ENCODE peak calls at places on chromosome 20, in eight cellular contexts. One of them, this sample, is unnamed.

GRCh38 chr20:5696011-5696559 is 54.1 kb upstream of the SHLD1 start:
- DNase-seq in Caki2: no peak
- DNase-seq in NCI-H69: no peak
- DNase-seq in stimulated activated CD4-positive, alpha-beta T cell treated with anti-CD3 and anti-CD28 coated beads, Interleukin-2, amount 100 ng/mL, for 48 hours: no peak
- DNase-seq in CD4-positive, alpha-beta T cell: no peak
- DNase-seq in lower lobe of right lung: no peak
- DNase-seq in LoVo: no peak
- DNase-seq in CD8-positive, alpha-beta memory T cell: no peak
- DNase-seq in this sample: no peak

GRCh38 chr20:48544402-48545333 is 283.1 kb downstream of the PREX1 start:
- DNase-seq in Caki2: peak; percentile 8
- DNase-seq in NCI-H69: peak; percentile 73
- DNase-seq in stimulated activated CD4-positive, alpha-beta T cell treated with anti-CD3 and anti-CD28 coated beads, Interleukin-2, amount 100 ng/mL, for 48 hours: no peak
- DNase-seq in CD4-positive, alpha-beta T cell: no peak
- DNase-seq in lower lobe of right lung: no peak
- DNase-seq in LoVo: no peak
- DNase-seq in CD8-positive, alpha-beta memory T cell: no peak
- DNase-seq in this sample: no peak

GRCh38 chr20:22768779-22769178 is 184.4 kb upstream of the FOXA2 start:
- DNase-seq in Caki2: no peak
- DNase-seq in NCI-H69: no peak
- DNase-seq in stimulated activated CD4-positive, alpha-beta T cell treated with anti-CD3 and anti-CD28 coated beads, Interleukin-2, amount 100 ng/mL, for 48 hours: no peak
- DNase-seq in CD4-positive, alpha-beta T cell: no peak
- DNase-seq in lower lobe of right lung: no peak
- DNase-seq in LoVo: no peak
- DNase-seq in CD8-positive, alpha-beta memory T cell: no peak
- DNase-seq in this sample: no peak

GRCh38 chr20:62473717-62474584 is 1.8 kb downstream of the GATA5 start:
- DNase-seq in Caki2: no peak
- DNase-seq in NCI-H69: no peak
- DNase-seq in stimulated activated CD4-positive, alpha-beta T cell treated with anti-CD3 and anti-CD28 coated beads, Interleukin-2, amount 100 ng/mL, for 48 hours: no peak
- DNase-seq in CD4-positive, alpha-beta T cell: no peak
- DNase-seq in lower lobe of right lung: no peak
- DNase-seq in LoVo: no peak
- DNase-seq in CD8-positive, alpha-beta memory T cell: no peak
- DNase-seq in this sample: no peak

GRCh38 chr20:59576216-59576953 is 28.0 kb upstream of the PHACTR3 start:
- DNase-seq in Caki2: no peak
- DNase-seq in NCI-H69: peak; percentile 17
- DNase-seq in stimulated activated CD4-positive, alpha-beta T cell treated with anti-CD3 and anti-CD28 coated beads, Interleukin-2, amount 100 ng/mL, for 48 hours: no peak
- DNase-seq in CD4-positive, alpha-beta T cell: no peak
- DNase-seq in lower lobe of right lung: no peak
- DNase-seq in LoVo: no peak
- DNase-seq in CD8-positive, alpha-beta memory T cell: no peak
- DNase-seq in this sample: no peak

GRCh38 chr20:38173237-38174156 is 8.4 kb upstream of the TGM2 start:
- DNase-seq in Caki2: peak; percentile 79
- DNase-seq in NCI-H69: peak; percentile 25
- DNase-seq in stimulated activated CD4-positive, alpha-beta T cell treated with anti-CD3 and anti-CD28 coated beads, Interleukin-2, amount 100 ng/mL, for 48 hours: no peak
- DNase-seq in CD4-positive, alpha-beta T cell: no peak
- DNase-seq in lower lobe of right lung: no peak
- DNase-seq in LoVo: peak; percentile 68
- DNase-seq in CD8-positive, alpha-beta memory T cell: no peak
- DNase-seq in this sample: peak; percentile 85

GRCh38 chr20:56580226-56580625 is 47.2 kb downstream of the FAM209B start:
- DNase-seq in Caki2: no peak
- DNase-seq in NCI-H69: no peak
- DNase-seq in stimulated activated CD4-positive, alpha-beta T cell treated with anti-CD3 and anti-CD28 coated beads, Interleukin-2, amount 100 ng/mL, for 48 hours: no peak
- DNase-seq in CD4-positive, alpha-beta T cell: no peak
- DNase-seq in lower lobe of right lung: no peak
- DNase-seq in LoVo: no peak
- DNase-seq in CD8-positive, alpha-beta memory T cell: no peak
- DNase-seq in this sample: no peak

GRCh38 chr20:47620808-47621805 is 119.4 kb downstream of the NCOA3 start:
- DNase-seq in Caki2: peak; percentile 66
- DNase-seq in NCI-H69: peak; percentile 51
- DNase-seq in stimulated activated CD4-positive, alpha-beta T cell treated with anti-CD3 and anti-CD28 coated beads, Interleukin-2, amount 100 ng/mL, for 48 hours: no peak
- DNase-seq in CD4-positive, alpha-beta T cell: no peak
- DNase-seq in lower lobe of right lung: no peak
- DNase-seq in LoVo: peak; percentile 70
- DNase-seq in CD8-positive, alpha-beta memory T cell: no peak
- DNase-seq in this sample: peak; percentile 21

GRCh38 chr20:47764154-47764734 is 21.0 kb downstream of the SULF2 start:
- DNase-seq in Caki2: no peak
- DNase-seq in NCI-H69: no peak
- DNase-seq in stimulated activated CD4-positive, alpha-beta T cell treated with anti-CD3 and anti-CD28 coated beads, Interleukin-2, amount 100 ng/mL, for 48 hours: no peak
- DNase-seq in CD4-positive, alpha-beta T cell: no peak
- DNase-seq in lower lobe of right lung: no peak
- DNase-seq in LoVo: no peak
- DNase-seq in CD8-positive, alpha-beta memory T cell: no peak
- DNase-seq in this sample: no peak

GRCh38 chr20:561437-562231 is 18.0 kb upstream of the CSNK2A1 start:
- DNase-seq in Caki2: peak; percentile 60
- DNase-seq in NCI-H69: peak; percentile 68
- DNase-seq in stimulated activated CD4-positive, alpha-beta T cell treated with anti-CD3 and anti-CD28 coated beads, Interleukin-2, amount 100 ng/mL, for 48 hours: peak; percentile 52
- DNase-seq in CD4-positive, alpha-beta T cell: peak; percentile 15
- DNase-seq in lower lobe of right lung: no peak
- DNase-seq in LoVo: peak; percentile 60
- DNase-seq in CD8-positive, alpha-beta memory T cell: no peak
- DNase-seq in this sample: no peak

GRCh38 chr20:37538003-37538402 is 10.3 kb upstream of the BLCAP start:
- DNase-seq in Caki2: no peak
- DNase-seq in NCI-H69: no peak
- DNase-seq in stimulated activated CD4-positive, alpha-beta T cell treated with anti-CD3 and anti-CD28 coated beads, Interleukin-2, amount 100 ng/mL, for 48 hours: no peak
- DNase-seq in CD4-positive, alpha-beta T cell: no peak
- DNase-seq in lower lobe of right lung: no peak
- DNase-seq in LoVo: no peak
- DNase-seq in CD8-positive, alpha-beta memory T cell: no peak
- DNase-seq in this sample: no peak

GRCh38 chr20:4961746-4962145 is 39.6 kb downstream of the SLC23A2 start:
- DNase-seq in Caki2: peak; percentile 38
- DNase-seq in NCI-H69: no peak
- DNase-seq in stimulated activated CD4-positive, alpha-beta T cell treated with anti-CD3 and anti-CD28 coated beads, Interleukin-2, amount 100 ng/mL, for 48 hours: no peak
- DNase-seq in CD4-positive, alpha-beta T cell: no peak
- DNase-seq in lower lobe of right lung: no peak
- DNase-seq in LoVo: no peak
- DNase-seq in CD8-positive, alpha-beta memory T cell: peak; percentile 9
- DNase-seq in this sample: no peak

GRCh38 chr20:44921447-44921846 is 11.6 kb downstream of the PABPC1L start:
- DNase-seq in Caki2: no peak
- DNase-seq in NCI-H69: no peak
- DNase-seq in stimulated activated CD4-positive, alpha-beta T cell treated with anti-CD3 and anti-CD28 coated beads, Interleukin-2, amount 100 ng/mL, for 48 hours: no peak
- DNase-seq in CD4-positive, alpha-beta T cell: no peak
- DNase-seq in lower lobe of right lung: no peak
- DNase-seq in LoVo: no peak
- DNase-seq in CD8-positive, alpha-beta memory T cell: no peak
- DNase-seq in this sample: no peak

GRCh38 chr20:53654932-53655674 is 61.5 kb upstream of the ZNF217 start:
- DNase-seq in Caki2: no peak
- DNase-seq in NCI-H69: no peak
- DNase-seq in stimulated activated CD4-positive, alpha-beta T cell treated with anti-CD3 and anti-CD28 coated beads, Interleukin-2, amount 100 ng/mL, for 48 hours: no peak
- DNase-seq in CD4-positive, alpha-beta T cell: no peak
- DNase-seq in lower lobe of right lung: no peak
- DNase-seq in LoVo: peak; percentile 76
- DNase-seq in CD8-positive, alpha-beta memory T cell: no peak
- DNase-seq in this sample: no peak

GRCh38 chr20:49790077-49790798 is 22.4 kb upstream of the SLC9A8 start:
- DNase-seq in Caki2: no peak
- DNase-seq in NCI-H69: no peak
- DNase-seq in stimulated activated CD4-positive, alpha-beta T cell treated with anti-CD3 and anti-CD28 coated beads, Interleukin-2, amount 100 ng/mL, for 48 hours: no peak
- DNase-seq in CD4-positive, alpha-beta T cell: no peak
- DNase-seq in lower lobe of right lung: no peak
- DNase-seq in LoVo: no peak
- DNase-seq in CD8-positive, alpha-beta memory T cell: no peak
- DNase-seq in this sample: no peak

GRCh38 chr20:44650777-44651493 is 564 bp downstream of the ADA start:
- DNase-seq in Caki2: no peak
- DNase-seq in NCI-H69: no peak
- DNase-seq in stimulated activated CD4-positive, alpha-beta T cell treated with anti-CD3 and anti-CD28 coated beads, Interleukin-2, amount 100 ng/mL, for 48 hours: no peak
- DNase-seq in CD4-positive, alpha-beta T cell: peak; percentile 38
- DNase-seq in lower lobe of right lung: no peak
- DNase-seq in LoVo: no peak
- DNase-seq in CD8-positive, alpha-beta memory T cell: no peak
- DNase-seq in this sample: no peak

GRCh38 chr20:17969884-17970409 is 1.1 kb downstream of the MGME1 start:
- DNase-seq in Caki2: peak; percentile 67
- DNase-seq in NCI-H69: peak; percentile 46
- DNase-seq in stimulated activated CD4-positive, alpha-beta T cell treated with anti-CD3 and anti-CD28 coated beads, Interleukin-2, amount 100 ng/mL, for 48 hours: no peak
- DNase-seq in CD4-positive, alpha-beta T cell: no peak
- DNase-seq in lower lobe of right lung: peak; percentile 60
- DNase-seq in LoVo: peak; percentile 34
- DNase-seq in CD8-positive, alpha-beta memory T cell: peak; percentile 13
- DNase-seq in this sample: no peak

GRCh38 chr20:64100566-64100888 is 6.8 kb downstream of the NPBWR2 start:
- DNase-seq in Caki2: no peak
- DNase-seq in NCI-H69: no peak
- DNase-seq in stimulated activated CD4-positive, alpha-beta T cell treated with anti-CD3 and anti-CD28 coated beads, Interleukin-2, amount 100 ng/mL, for 48 hours: no peak
- DNase-seq in CD4-positive, alpha-beta T cell: no peak
- DNase-seq in lower lobe of right lung: no peak
- DNase-seq in LoVo: no peak
- DNase-seq in CD8-positive, alpha-beta memory T cell: no peak
- DNase-seq in this sample: no peak

GRCh38 chr20:35821807-35822242 is 50.0 kb downstream of the PHF20 start:
- DNase-seq in Caki2: peak; percentile 40
- DNase-seq in NCI-H69: no peak
- DNase-seq in stimulated activated CD4-positive, alpha-beta T cell treated with anti-CD3 and anti-CD28 coated beads, Interleukin-2, amount 100 ng/mL, for 48 hours: no peak
- DNase-seq in CD4-positive, alpha-beta T cell: no peak
- DNase-seq in lower lobe of right lung: no peak
- DNase-seq in LoVo: peak; percentile 14
- DNase-seq in CD8-positive, alpha-beta memory T cell: no peak
- DNase-seq in this sample: no peak

GRCh38 chr20:37522258-37523011 is 1.4 kb downstream of the NNAT start:
- DNase-seq in Caki2: no peak
- DNase-seq in NCI-H69: peak; percentile 44
- DNase-seq in stimulated activated CD4-positive, alpha-beta T cell treated with anti-CD3 and anti-CD28 coated beads, Interleukin-2, amount 100 ng/mL, for 48 hours: no peak
- DNase-seq in CD4-positive, alpha-beta T cell: no peak
- DNase-seq in lower lobe of right lung: peak; percentile 82
- DNase-seq in LoVo: no peak
- DNase-seq in CD8-positive, alpha-beta memory T cell: no peak
- DNase-seq in this sample: no peak

GRCh38 chr20:49694450-49695071 is 19.1 kb downstream of the B4GALT5 start:
- DNase-seq in Caki2: no peak
- DNase-seq in NCI-H69: peak; percentile 10
- DNase-seq in stimulated activated CD4-positive, alpha-beta T cell treated with anti-CD3 and anti-CD28 coated beads, Interleukin-2, amount 100 ng/mL, for 48 hours: no peak
- DNase-seq in CD4-positive, alpha-beta T cell: no peak
- DNase-seq in lower lobe of right lung: no peak
- DNase-seq in LoVo: no peak
- DNase-seq in CD8-positive, alpha-beta memory T cell: no peak
- DNase-seq in this sample: no peak

GRCh38 chr20:31860431-31861345 is 9.6 kb downstream of the DUSP15 start:
- DNase-seq in Caki2: peak; percentile 65
- DNase-seq in NCI-H69: peak; percentile 81
- DNase-seq in stimulated activated CD4-positive, alpha-beta T cell treated with anti-CD3 and anti-CD28 coated beads, Interleukin-2, amount 100 ng/mL, for 48 hours: no peak
- DNase-seq in CD4-positive, alpha-beta T cell: no peak
- DNase-seq in lower lobe of right lung: no peak
- DNase-seq in LoVo: no peak
- DNase-seq in CD8-positive, alpha-beta memory T cell: no peak
- DNase-seq in this sample: no peak

GRCh38 chr20:63352811-63353221 is 8.3 kb downstream of the CHRNA4 start:
- DNase-seq in Caki2: no peak
- DNase-seq in NCI-H69: no peak
- DNase-seq in stimulated activated CD4-positive, alpha-beta T cell treated with anti-CD3 and anti-CD28 coated beads, Interleukin-2, amount 100 ng/mL, for 48 hours: no peak
- DNase-seq in CD4-positive, alpha-beta T cell: no peak
- DNase-seq in lower lobe of right lung: no peak
- DNase-seq in LoVo: no peak
- DNase-seq in CD8-positive, alpha-beta memory T cell: no peak
- DNase-seq in this sample: no peak

GRCh38 chr20:44738779-44739477 is 6.7 kb upstream of the KCNK15 start:
- DNase-seq in Caki2: peak; percentile 83
- DNase-seq in NCI-H69: peak; percentile 78
- DNase-seq in stimulated activated CD4-positive, alpha-beta T cell treated with anti-CD3 and anti-CD28 coated beads, Interleukin-2, amount 100 ng/mL, for 48 hours: peak; percentile 49
- DNase-seq in CD4-positive, alpha-beta T cell: peak; percentile 11
- DNase-seq in lower lobe of right lung: no peak
- DNase-seq in LoVo: peak; percentile 42
- DNase-seq in CD8-positive, alpha-beta memory T cell: peak; percentile 20
- DNase-seq in this sample: no peak

GRCh38 chr20:4018015-4018748 is 2.8 kb upstream of the RNF24 start:
- DNase-seq in Caki2: no peak
- DNase-seq in NCI-H69: peak; percentile 21
- DNase-seq in stimulated activated CD4-positive, alpha-beta T cell treated with anti-CD3 and anti-CD28 coated beads, Interleukin-2, amount 100 ng/mL, for 48 hours: no peak
- DNase-seq in CD4-positive, alpha-beta T cell: no peak
- DNase-seq in lower lobe of right lung: no peak
- DNase-seq in LoVo: no peak
- DNase-seq in CD8-positive, alpha-beta memory T cell: no peak
- DNase-seq in this sample: no peak

GRCh38 chr20:44796311-44796710 is 14.0 kb downstream of the RIMS4 start:
- DNase-seq in Caki2: no peak
- DNase-seq in NCI-H69: no peak
- DNase-seq in stimulated activated CD4-positive, alpha-beta T cell treated with anti-CD3 and anti-CD28 coated beads, Interleukin-2, amount 100 ng/mL, for 48 hours: no peak
- DNase-seq in CD4-positive, alpha-beta T cell: no peak
- DNase-seq in lower lobe of right lung: no peak
- DNase-seq in LoVo: no peak
- DNase-seq in CD8-positive, alpha-beta memory T cell: no peak
- DNase-seq in this sample: no peak

GRCh38 chr20:18831830-18832229 is 18.2 kb downstream of the SCP2D1 start:
- DNase-seq in Caki2: peak; percentile 22
- DNase-seq in NCI-H69: no peak
- DNase-seq in stimulated activated CD4-positive, alpha-beta T cell treated with anti-CD3 and anti-CD28 coated beads, Interleukin-2, amount 100 ng/mL, for 48 hours: no peak
- DNase-seq in CD4-positive, alpha-beta T cell: no peak
- DNase-seq in lower lobe of right lung: no peak
- DNase-seq in LoVo: no peak
- DNase-seq in CD8-positive, alpha-beta memory T cell: no peak
- DNase-seq in this sample: peak; percentile 19

GRCh38 chr20:4006640-4007039 is 8.7 kb downstream of the RNF24 start:
- DNase-seq in Caki2: no peak
- DNase-seq in NCI-H69: peak; percentile 79
- DNase-seq in stimulated activated CD4-positive, alpha-beta T cell treated with anti-CD3 and anti-CD28 coated beads, Interleukin-2, amount 100 ng/mL, for 48 hours: no peak
- DNase-seq in CD4-positive, alpha-beta T cell: no peak
- DNase-seq in lower lobe of right lung: no peak
- DNase-seq in LoVo: no peak
- DNase-seq in CD8-positive, alpha-beta memory T cell: no peak
- DNase-seq in this sample: no peak

GRCh38 chr20:16562259-16562658 is 11.0 kb downstream of the KIF16B start:
- DNase-seq in Caki2: no peak
- DNase-seq in NCI-H69: no peak
- DNase-seq in stimulated activated CD4-positive, alpha-beta T cell treated with anti-CD3 and anti-CD28 coated beads, Interleukin-2, amount 100 ng/mL, for 48 hours: no peak
- DNase-seq in CD4-positive, alpha-beta T cell: no peak
- DNase-seq in lower lobe of right lung: no peak
- DNase-seq in LoVo: no peak
- DNase-seq in CD8-positive, alpha-beta memory T cell: no peak
- DNase-seq in this sample: no peak

GRCh38 chr20:32332614-32333013 is 25.5 kb upstream of the ASXL1 start:
- DNase-seq in Caki2: peak; percentile 18
- DNase-seq in NCI-H69: no peak
- DNase-seq in stimulated activated CD4-positive, alpha-beta T cell treated with anti-CD3 and anti-CD28 coated beads, Interleukin-2, amount 100 ng/mL, for 48 hours: peak; percentile 9
- DNase-seq in CD4-positive, alpha-beta T cell: no peak
- DNase-seq in lower lobe of right lung: no peak
- DNase-seq in LoVo: no peak
- DNase-seq in CD8-positive, alpha-beta memory T cell: no peak
- DNase-seq in this sample: no peak

GRCh38 chr20:2403291-2404052 is 22.8 kb downstream of the TGM6 start:
- DNase-seq in Caki2: no peak
- DNase-seq in NCI-H69: no peak
- DNase-seq in stimulated activated CD4-positive, alpha-beta T cell treated with anti-CD3 and anti-CD28 coated beads, Interleukin-2, amount 100 ng/mL, for 48 hours: no peak
- DNase-seq in CD4-positive, alpha-beta T cell: no peak
- DNase-seq in lower lobe of right lung: no peak
- DNase-seq in LoVo: no peak
- DNase-seq in CD8-positive, alpha-beta memory T cell: no peak
- DNase-seq in this sample: no peak

GRCh38 chr20:41800040-41800439 is 181.9 kb upstream of the CHD6 start:
- DNase-seq in Caki2: no peak
- DNase-seq in NCI-H69: no peak
- DNase-seq in stimulated activated CD4-positive, alpha-beta T cell treated with anti-CD3 and anti-CD28 coated beads, Interleukin-2, amount 100 ng/mL, for 48 hours: no peak
- DNase-seq in CD4-positive, alpha-beta T cell: no peak
- DNase-seq in lower lobe of right lung: no peak
- DNase-seq in LoVo: no peak
- DNase-seq in CD8-positive, alpha-beta memory T cell: no peak
- DNase-seq in this sample: no peak

GRCh38 chr20:48723308-48724264 is 104.2 kb downstream of the PREX1 start:
- DNase-seq in Caki2: peak; percentile 18
- DNase-seq in NCI-H69: peak; percentile 48
- DNase-seq in stimulated activated CD4-positive, alpha-beta T cell treated with anti-CD3 and anti-CD28 coated beads, Interleukin-2, amount 100 ng/mL, for 48 hours: no peak
- DNase-seq in CD4-positive, alpha-beta T cell: no peak
- DNase-seq in lower lobe of right lung: peak; percentile 75
- DNase-seq in LoVo: no peak
- DNase-seq in CD8-positive, alpha-beta memory T cell: no peak
- DNase-seq in this sample: no peak

This sample was measured in kidney epithelial cell.